ENCODE peak calls at places on chromosomes 6 and 20, in five cellular contexts. M, S, U, K and R are unnamed samples.

GRCh38 chr6:10420546-10421507 is 6.0 kb upstream of the TFAP2A start:
- DNase-seq in U (no peak), S (no peak), K (no peak), M (no peak), R (no peak)

GRCh38 chr6:116575227-116575626 is 3.9 kb downstream of the RWDD1 start:
- DNase-seq in K (no peak), M (no peak), S (no peak), U (no peak), R (no peak)

GRCh38 chr6:71047401-71047800 is 90.5 kb upstream of the B3GAT2 start:
- DNase-seq in S (no peak), U (no peak), K (no peak), M (no peak), R (no peak)

GRCh38 chr6:43334466-43335095 is 26.0 kb upstream of the CRIP3 start:
- DNase-seq in U (no peak), K (no peak), S (no peak), M (peak), R (peak)

GRCh38 chr6:35931120-35931561 is 10.2 kb upstream of the SRPK1 start:
- DNase-seq in S (no peak), K (no peak), U (no peak), M (no peak), R (no peak)

GRCh38 chr20:37327748-37328147 is 18.2 kb upstream of the SRC start:
- DNase-seq in S (peak), U (no peak), K (peak), M (peak), R (peak)

GRCh38 chr6:28137458-28138020 is 4.1 kb upstream of the ZKSCAN8 start:
- DNase-seq in U (no peak), S (no peak), M (peak), K (no peak), R (no peak)

GRCh38 chr6:27251672-27252251 is 4.3 kb downstream of the PRSS16 start:
- DNase-seq in U (no peak), S (peak), M (peak), K (no peak), R (peak)

GRCh38 chr20:2285618-2286017 is 10.2 kb upstream of the TGM3 start:
- DNase-seq in U (no peak), S (no peak), K (no peak), M (no peak), R (no peak)

GRCh38 chr6:111589366-111589765 is 16.3 kb downstream of the TRAF3IP2 start:
- DNase-seq in U (peak), M (peak), S (no peak), K (no peak), R (peak)

GRCh38 chr6:163416640-163417253 is 2.2 kb downstream of the QKI start:
- DNase-seq in K (no peak), S (no peak), U (no peak), M (peak), R (peak)

GRCh38 chr20:48750941-48751620 is 76.7 kb downstream of the PREX1 start:
- DNase-seq in S (peak), M (no peak), K (no peak), U (peak), R (no peak)

GRCh38 chr6:108587258-108588059 is 26.7 kb downstream of the FOXO3 start:
- DNase-seq in S (no peak), K (no peak), M (peak), U (peak), R (peak)

GRCh38 chr6:25295651-25296050 is 16.5 kb downstream of the CARMIL1 start:
- DNase-seq in S (no peak), M (peak), K (no peak), U (no peak), R (peak)

GRCh38 chr6:25089442-25089841 is 153.7 kb upstream of the RIPOR2 start:
- DNase-seq in U (no peak), M (peak), S (no peak), K (no peak), R (no peak)

GRCh38 chr6:27081931-27082330 is 165.6 kb upstream of the PRSS16 start:
- DNase-seq in K (no peak), U (no peak), M (no peak), S (no peak), R (no peak)

GRCh38 chr6:15897063-15897934 is 231.6 kb upstream of the MYLIP start:
- DNase-seq in K (peak), M (peak), S (no peak), U (peak), R (peak)

GRCh38 chr6:45454008-45454911 is 76.5 kb upstream of the SUPT3H start:
- DNase-seq in M (peak), K (no peak), U (no peak), S (no peak), R (no peak)

GRCh38 chr20:5183731-5184474 is 57.1 kb downstream of the CDS2 start:
- DNase-seq in M (no peak), U (no peak), K (no peak), S (no peak), R (no peak)

GRCh38 chr20:60780388-60781025 is 471.6 kb upstream of the CDH4 start:
- DNase-seq in S (no peak), M (no peak), K (no peak), U (no peak), R (no peak)

GRCh38 chr6:29968130-29968529 is 25.8 kb downstream of the HLA-A start:
- DNase-seq in U (no peak), K (no peak), S (no peak), M (peak), R (peak)

GRCh38 chr20:58714340-58714922 is 21.8 kb downstream of the NPEPL1 start:
- DNase-seq in M (no peak), U (no peak), S (peak), K (no peak), R (no peak)

GRCh38 chr6:129500958-129501381 is 209.0 kb downstream of the ARHGAP18 start:
- DNase-seq in M (peak), U (no peak), K (no peak), S (no peak), R (no peak)

GRCh38 chr6:53359843-53360834 is 11.4 kb upstream of the ELOVL5 start:
- DNase-seq in U (no peak), K (no peak), M (peak), S (no peak), R (peak)

GRCh38 chr6:81120280-81120679 is 632.2 kb downstream of the TENT5A start:
- DNase-seq in S (no peak), M (no peak), K (no peak), U (no peak), R (no peak)

GRCh38 chr6:155352130-155352420 is 37.8 kb upstream of the TFB1M start:
- DNase-seq in S (no peak), M (no peak), K (no peak), U (no peak), R (no peak)

GRCh38 chr6:9482030-9482731 is 932.7 kb downstream of the TFAP2A start:
- DNase-seq in M (peak), K (no peak), S (no peak), U (no peak), R (peak)

GRCh38 chr20:63787302-63787701 is 43.8 kb downstream of the ZBTB46 start:
- DNase-seq in U (peak), S (no peak), M (no peak), K (no peak), R (no peak)

GRCh38 chr6:30060634-30060981 is 457 bp upstream of the POLR1H start:
- DNase-seq in M (peak), K (no peak), U (no peak), S (peak), R (no peak)

DNA sequence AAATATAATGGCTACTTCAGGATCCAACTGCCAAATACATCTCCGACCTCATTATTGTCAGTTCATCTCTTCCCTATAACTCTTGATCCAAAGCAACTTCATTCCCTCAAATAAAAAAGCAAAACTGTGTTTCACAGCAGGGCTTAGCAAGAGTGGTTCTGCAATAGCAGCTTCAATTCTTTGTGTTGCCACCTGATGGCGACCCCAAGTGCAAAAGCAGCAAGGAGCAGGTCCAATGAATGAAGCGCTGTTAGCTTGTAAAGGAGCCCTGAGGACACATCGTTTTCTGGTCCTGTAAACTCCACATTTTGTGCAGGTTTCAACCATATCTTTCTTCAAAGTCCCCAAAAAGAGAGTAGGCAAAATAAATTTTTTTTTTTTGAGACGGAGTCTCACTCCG is 19.6 kb downstream of the RTN4IP1 start:
- DNase-seq in M (no peak), S (no peak), U (no peak), K (no peak), R (peak)
- TF ChIP-seq CTCF in M (peak), S (peak), U (no peak), K (no peak), R (peak)

GRCh38 chr6:90478789-90479602 is 107.9 kb downstream of the MAP3K7 start:
- DNase-seq in K (peak), M (peak), U (peak), S (peak), R (peak)
- TF ChIP-seq CTCF in K (no peak), M (peak), U (peak), S (peak), R (peak)

DNA sequence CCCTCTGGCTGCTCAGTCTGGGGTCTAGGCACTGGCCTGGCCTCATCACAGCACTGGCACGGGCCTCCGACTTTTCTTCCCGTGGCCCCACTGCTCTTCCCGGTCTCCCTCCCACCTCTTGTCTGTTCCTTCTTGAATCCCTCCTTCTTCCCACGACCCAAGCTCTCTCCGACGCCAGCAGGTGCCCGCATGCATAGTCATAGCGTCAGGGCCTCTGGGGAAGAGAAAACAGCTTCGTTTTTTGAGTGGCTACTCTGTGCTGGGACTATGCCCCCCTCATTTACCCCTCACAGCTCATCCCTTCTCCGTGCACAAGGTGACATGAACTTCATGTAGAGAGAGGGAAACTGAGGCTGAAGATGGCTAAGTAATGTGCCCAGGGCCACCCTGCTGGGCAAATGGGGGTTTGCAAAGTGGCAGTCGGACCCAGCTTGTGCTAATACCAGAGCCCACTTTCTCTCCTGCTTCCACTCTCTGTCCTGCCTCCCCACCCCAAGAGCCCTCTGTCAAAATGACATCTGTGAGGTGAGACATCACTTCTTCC is 59.2 kb downstream of the SYNJ2 start:
- DNase-seq in S (peak), M (peak), U (peak), K (no peak), R (no peak)
- TF ChIP-seq CTCF in S (no peak), M (no peak), U (no peak), K (no peak), R (no peak)

GRCh38 chr6:168368971-168369370 is 49.4 kb upstream of the DACT2 start:
- DNase-seq in S (peak), K (no peak), M (no peak), U (no peak), R (no peak)

GRCh38 chr6:168369776-168370175 is 50.2 kb upstream of the DACT2 start:
- DNase-seq in S (peak), M (no peak), U (no peak), K (no peak), R (no peak)

GRCh38 chr6:168371635-168371988 is 52.0 kb upstream of the DACT2 start:
- DNase-seq in U (no peak), S (no peak), M (no peak), K (no peak), R (no peak)

GRCh38 chr6:168371185-168371584 is 51.6 kb upstream of the DACT2 start:
- DNase-seq in M (no peak), U (no peak), K (no peak), S (peak), R (no peak)

GRCh38 chr6:168370310-168370991 is 50.9 kb upstream of the DACT2 start:
- DNase-seq in U (peak), K (peak), S (peak), M (peak), R (peak)
- TF ChIP-seq CTCF in U (peak), K (no peak), S (peak), M (peak), R (peak)

DNA sequence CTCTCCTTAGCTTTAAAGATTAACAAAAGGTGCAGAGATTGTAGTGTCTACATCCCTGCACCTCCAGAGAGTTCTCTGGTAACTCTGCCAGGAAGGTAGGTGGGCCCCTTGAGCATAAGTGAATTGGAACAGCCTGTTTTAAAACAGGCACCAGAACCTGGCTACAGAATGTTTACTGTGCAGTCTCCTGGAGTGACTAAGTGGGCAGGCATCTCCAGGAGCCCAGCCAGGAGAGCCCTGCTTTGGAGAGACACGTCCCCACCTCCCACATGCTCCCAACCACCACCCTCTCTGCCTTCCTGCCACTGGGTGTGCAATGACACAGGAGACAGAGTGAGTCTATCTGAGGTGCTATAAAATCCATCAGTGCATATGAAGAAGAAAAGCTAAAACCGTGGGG is 110.3 kb upstream of the EYA4 start:
- DNase-seq in U (peak), S (peak), K (no peak), M (peak), R (peak)
- TF ChIP-seq CTCF in U (no peak), S (no peak), K (no peak), M (no peak), R (no peak)